ENCODE peak calls at places on chromosomes 13 and 19, in nine cellular contexts. Z, O, P, N, J, F, V, E and C are unnamed samples.

GRCh38 chr19:372306-372890 is 27.8 kb upstream of the MIER2 start:
- DNase-seq in Z (no peak), O (peak), P (peak), N (no peak), J (no peak), F (peak), V (no peak), E (peak), C (no peak)

GRCh38 chr19:10929402-10929794 is 787 bp downstream of the TIMM29 start:
- DNase-seq in Z (no peak), O (no peak), P (no peak), N (no peak), J (peak), F (peak), V (no peak), E (no peak), C (no peak)

GRCh38 chr13:92842145-92842544 is 384.5 kb upstream of the GPC6 start:
- DNase-seq in Z (no peak), O (no peak), P (no peak), N (no peak), J (no peak), F (peak), V (no peak), E (peak), C (no peak)

GRCh38 chr19:39936020-39936419 is 1.6 kb upstream of the FCGBP start:
- DNase-seq in Z (no peak), O (no peak), P (no peak), N (no peak), J (peak), F (no peak), V (no peak), E (no peak), C (no peak)

GRCh38 chr13:97134364-97135095 is 87.6 kb upstream of the MBNL2 start:
- DNase-seq in Z (no peak), O (no peak), P (no peak), N (no peak), J (no peak), F (no peak), V (no peak), E (no peak), C (no peak)

GRCh38 chr13:90968510-90968909 is 379.0 kb upstream of the MIR17HG start:
- DNase-seq in Z (no peak), O (peak), P (peak), N (no peak), J (peak), F (peak), V (no peak), E (no peak), C (no peak)

GRCh38 chr19:46759817-46760333 is 13.6 kb upstream of the STRN4 start:
- DNase-seq in Z (no peak), O (no peak), P (no peak), N (no peak), J (no peak), F (peak), V (no peak), E (peak), C (no peak)

GRCh38 chr13:34107814-34108213 is 289.9 kb downstream of the RFC3 start:
- DNase-seq in Z (no peak), O (no peak), P (no peak), N (no peak), J (no peak), F (peak), V (no peak), E (peak), C (no peak)

GRCh38 chr13:39273953-39274352 is 235.7 kb downstream of the NHLRC3 start:
- DNase-seq in Z (no peak), O (no peak), P (peak), N (no peak), J (peak), F (no peak), V (no peak), E (peak), C (no peak)

GRCh38 chr13:92838786-92839185 is 387.8 kb upstream of the GPC6 start:
- DNase-seq in Z (no peak), O (no peak), P (no peak), N (no peak), J (no peak), F (peak), V (no peak), E (peak), C (no peak)

GRCh38 chr19:5934779-5935472 is 20.9 kb downstream of the CAPS start:
- DNase-seq in Z (no peak), O (no peak), P (no peak), N (no peak), J (no peak), F (peak), V (no peak), E (peak), C (no peak)

GRCh38 chr13:109783815-109784589 is 2.4 kb downstream of the IRS2 start:
- DNase-seq in Z (no peak), O (no peak), P (no peak), N (no peak), J (no peak), F (no peak), V (no peak), E (no peak), C (no peak)

GRCh38 chr19:7932276-7932929 is 6.5 kb upstream of the CTXN1 start:
- DNase-seq in Z (no peak), O (no peak), P (no peak), N (no peak), J (no peak), F (no peak), V (no peak), E (no peak), C (no peak)

GRCh38 chr13:75357576-75358295 is 124.2 kb downstream of the TBC1D4 start:
- DNase-seq in Z (peak), O (peak), P (peak), N (no peak), J (peak), F (peak), V (peak), E (peak), C (no peak)

GRCh38 chr19:33234736-33235135 is 9.1 kb upstream of the SLC7A10 start:
- DNase-seq in Z (no peak), O (no peak), P (no peak), N (no peak), J (no peak), F (no peak), V (no peak), E (no peak), C (no peak)

GRCh38 chr13:101535192-101535746 is 82.8 kb downstream of the ITGBL1 start:
- DNase-seq in Z (no peak), O (no peak), P (no peak), N (no peak), J (no peak), F (peak), V (no peak), E (peak), C (no peak)

GRCh38 chr13:37701306-37701705 is 102.7 kb upstream of the POSTN start:
- DNase-seq in Z (no peak), O (no peak), P (no peak), N (no peak), J (no peak), F (peak), V (no peak), E (peak), C (peak)

GRCh38 chr13:100588350-100589177 is at the start of gene GGACT:
- DNase-seq in Z (peak), O (peak), P (peak), N (peak), J (peak), F (peak), V (peak), E (peak), C (no peak)

GRCh38 chr19:39409886-39410619 is 2.4 kb upstream of the PLEKHG2 start:
- DNase-seq in Z (peak), O (peak), P (peak), N (no peak), J (peak), F (peak), V (no peak), E (peak), C (no peak)

GRCh38 chr13:46348976-46349375 is 38.1 kb downstream of the RUBCNL start:
- DNase-seq in Z (no peak), O (no peak), P (no peak), N (no peak), J (no peak), F (peak), V (no peak), E (peak), C (no peak)

GRCh38 chr13:112885782-112886268 is 83.2 kb upstream of the MCF2L start:
- DNase-seq in Z (no peak), O (no peak), P (no peak), N (no peak), J (peak), F (peak), V (no peak), E (peak), C (peak)

GRCh38 chr13:110113284-110113764 is 193.6 kb downstream of the COL4A1 start:
- DNase-seq in Z (no peak), O (no peak), P (no peak), N (no peak), J (no peak), F (peak), V (no peak), E (peak), C (no peak)

GRCh38 chr13:21670006-21670882 is 629 bp upstream of the FGF9 start:
- DNase-seq in Z (peak), O (peak), P (peak), N (no peak), J (peak), F (peak), V (no peak), E (peak), C (no peak)

GRCh38 chr19:29478578-29479565 is 46.9 kb upstream of the VSTM2B start:
- DNase-seq in Z (no peak), O (peak), P (peak), N (no peak), J (no peak), F (peak), V (no peak), E (peak), C (no peak)

GRCh38 chr13:28340272-28340793 is 154.6 kb downstream of the FLT1 start:
- DNase-seq in Z (no peak), O (no peak), P (peak), N (no peak), J (no peak), F (peak), V (no peak), E (peak), C (no peak)

GRCh38 chr19:29926801-29927200 is 15.2 kb upstream of the URI1 start:
- DNase-seq in Z (no peak), O (no peak), P (no peak), N (no peak), J (no peak), F (no peak), V (no peak), E (no peak), C (no peak)

GRCh38 chr13:40348096-40348679 is 318.3 kb downstream of the FOXO1 start:
- DNase-seq in Z (no peak), O (no peak), P (no peak), N (no peak), J (no peak), F (no peak), V (no peak), E (no peak), C (no peak)